ENCODE peak calls at places on chromosomes 1 and 21, in nine cellular contexts. G is caudate nucleus; N is NCI-H1092; J is CD4-positive, alpha-beta T cell; I is stimulated activated CD8-positive, alpha-beta memory T cell treated with anti-CD3 and anti-CD28 coated beads, Interleukin-7, amount 100 ng/mL, for 1 hour; X is transverse colon; F is heart right ventricle; Q is Kasumi-1; W is HS-5. S is an unnamed sample.
A peak's percentile ranks its signal among the peaks of the same experiment; 100 is the strongest.

GRCh38 chr1:230851291-230851691 is 17.0 kb downstream of the C1orf198 start:
- DNase-seq in I (no peak), W (no peak), Q (no peak), F (no peak), N (no peak), X (no peak), G (no peak), J (no peak), S (no peak)

GRCh38 chr1:111436726-111437125 is 9.2 kb upstream of the OVGP1 start:
- DNase-seq in F (no peak), W (peak; percentile 54), I (no peak), X (no peak), N (no peak), G (no peak), Q (no peak), J (no peak), S (no peak)

GRCh38 chr1:113391643-113392271 is 1.4 kb downstream of the MAGI3 start:
- DNase-seq in X (peak; percentile 26), F (no peak), W (no peak), G (no peak), J (no peak), Q (no peak), N (no peak), I (no peak), S (no peak)

GRCh38 chr1:94633051-94633450 is 91.5 kb upstream of the F3 start:
- DNase-seq in F (no peak), J (no peak), I (no peak), G (no peak), X (no peak), W (no peak), N (no peak), Q (no peak), S (no peak)

GRCh38 chr1:65278344-65279091 is 30.8 kb upstream of the DNAJC6 start:
- DNase-seq in I (no peak), G (no peak), J (no peak), Q (no peak), F (no peak), W (no peak), X (no peak), N (no peak), S (no peak)

GRCh38 chr21:28436286-28436932 is 556.3 kb downstream of the LTN1 start:
- DNase-seq in Q (no peak), I (no peak), X (no peak), F (no peak), N (no peak), J (no peak), G (no peak), W (no peak), S (no peak)

GRCh38 chr1:36864182-36865079 is 169.9 kb downstream of the GRIK3 start:
- DNase-seq in J (no peak), Q (no peak), X (no peak), N (peak; percentile 37), F (no peak), W (no peak), G (no peak), I (no peak), S (no peak)

GRCh38 chr1:218878369-218878768 is 295.3 kb upstream of the LYPLAL1 start:
- DNase-seq in I (no peak), N (no peak), X (no peak), W (no peak), F (no peak), Q (no peak), J (no peak), G (no peak), S (no peak)

GRCh38 chr21:45329261-45330074 is 41.8 kb upstream of the POFUT2 start:
- DNase-seq in N (no peak), G (no peak), X (no peak), F (no peak), J (no peak), W (no peak), I (no peak), Q (no peak), S (no peak)

GRCh38 chr1:165501975-165502358 is 41.8 kb upstream of the LRRC52 start:
- DNase-seq in Q (no peak), F (no peak), X (no peak), W (no peak), N (no peak), I (no peak), G (no peak), J (no peak), S (no peak)

GRCh38 chr1:117147856-117148588 is 26.5 kb upstream of the TRIM45 start:
- DNase-seq in X (no peak), I (no peak), F (no peak), Q (no peak), N (no peak), J (no peak), G (no peak), W (no peak), S (no peak)

GRCh38 chr1:207644852-207645631 is at the start of gene CR1L:
- DNase-seq in J (peak; percentile 40), X (peak; percentile 62), F (peak; percentile 77), I (peak; percentile 36), Q (no peak), N (peak; percentile 72), G (peak; percentile 51), W (no peak), S (peak; percentile 38)

GRCh38 chr1:184870319-184870718 is 104.0 kb downstream of the NIBAN1 start:
- DNase-seq in F (no peak), N (no peak), Q (no peak), G (no peak), W (no peak), I (no peak), J (no peak), X (no peak), S (no peak)

GRCh38 chr1:156675715-156676311 is 1.4 kb downstream of the NES start:
- DNase-seq in W (no peak), I (no peak), Q (no peak), G (no peak), X (no peak), N (no peak), F (no peak), J (no peak), S (no peak)

GRCh38 chr1:196180847-196181593 is 427.2 kb downstream of the KCNT2 start:
- DNase-seq in Q (peak; percentile 73), G (no peak), W (peak; percentile 92), J (no peak), I (no peak), N (no peak), F (no peak), X (no peak), S (no peak)

GRCh38 chr1:59092126-59092525 is 204.8 kb upstream of the FGGY start:
- DNase-seq in J (no peak), Q (no peak), F (no peak), G (no peak), I (no peak), N (no peak), X (no peak), W (peak; percentile 51), S (no peak)

GRCh38 chr1:153533689-153534201 is 2.0 kb downstream of the S100A6 start:
- DNase-seq in Q (no peak), I (no peak), J (no peak), G (no peak), F (no peak), W (peak; percentile 90), N (no peak), X (peak; percentile 54), S (peak; percentile 31)

GRCh38 chr1:62782197-62782886 is 1.6 kb upstream of the ATG4C start:
- DNase-seq in X (no peak), I (no peak), J (no peak), W (peak; percentile 32), F (no peak), N (no peak), Q (no peak), G (no peak), S (no peak)

GRCh38 chr1:210289248-210289647 is 39.5 kb upstream of the HHAT start:
- DNase-seq in J (no peak), X (no peak), W (no peak), N (no peak), G (no peak), I (no peak), F (no peak), Q (no peak), S (no peak)

S was measured in anterior cingulate cortex.